ENCODE peak calls at places on chromosome 12, in nine cellular contexts. One of them, this sample, is unnamed.

GRCh38 chr12:76422878-76423438 is 74.7 kb upstream of the BBS10 start:
- DNase-seq in naive B cell: no peak
- DNase-seq in stimulated activated CD4-positive, alpha-beta T cell treated with anti-CD3 and anti-CD28 coated beads, Interleukin-1b, Interleukin-23, amount 100 ng/mL, for 1 hour: no peak
- DNase-seq in fibroblast of lung: peak
- DNase-seq in T47D: no peak
- DNase-seq in tibial artery: no peak
- DNase-seq in non-pigmented ciliary epithelial cell: peak
- DNase-seq in GM04504: no peak
- DNase-seq in BJ: no peak
- DNase-seq in this sample: peak

GRCh38 chr12:1642513-1642912 is 13.5 kb downstream of the WNT5B start:
- DNase-seq in naive B cell: no peak
- DNase-seq in stimulated activated CD4-positive, alpha-beta T cell treated with anti-CD3 and anti-CD28 coated beads, Interleukin-1b, Interleukin-23, amount 100 ng/mL, for 1 hour: no peak
- DNase-seq in fibroblast of lung: no peak
- DNase-seq in T47D: no peak
- DNase-seq in tibial artery: no peak
- DNase-seq in non-pigmented ciliary epithelial cell: no peak
- DNase-seq in GM04504: no peak
- DNase-seq in BJ: no peak
- DNase-seq in this sample: no peak

GRCh38 chr12:52403561-52403960 is 2.6 kb downstream of the KRT82 start:
- DNase-seq in naive B cell: no peak
- DNase-seq in stimulated activated CD4-positive, alpha-beta T cell treated with anti-CD3 and anti-CD28 coated beads, Interleukin-1b, Interleukin-23, amount 100 ng/mL, for 1 hour: no peak
- DNase-seq in fibroblast of lung: no peak
- DNase-seq in T47D: no peak
- DNase-seq in tibial artery: no peak
- DNase-seq in non-pigmented ciliary epithelial cell: no peak
- DNase-seq in GM04504: no peak
- DNase-seq in BJ: no peak
- DNase-seq in this sample: no peak

GRCh38 chr12:102005256-102005655 is 56.5 kb downstream of the WASHC3 start:
- DNase-seq in naive B cell: no peak
- DNase-seq in stimulated activated CD4-positive, alpha-beta T cell treated with anti-CD3 and anti-CD28 coated beads, Interleukin-1b, Interleukin-23, amount 100 ng/mL, for 1 hour: no peak
- DNase-seq in fibroblast of lung: no peak
- DNase-seq in T47D: no peak
- DNase-seq in tibial artery: no peak
- DNase-seq in non-pigmented ciliary epithelial cell: no peak
- DNase-seq in GM04504: no peak
- DNase-seq in BJ: no peak
- DNase-seq in this sample: no peak

GRCh38 chr12:16385779-16386646 is 38.6 kb downstream of the MGST1 start:
- DNase-seq in naive B cell: no peak
- DNase-seq in stimulated activated CD4-positive, alpha-beta T cell treated with anti-CD3 and anti-CD28 coated beads, Interleukin-1b, Interleukin-23, amount 100 ng/mL, for 1 hour: no peak
- DNase-seq in fibroblast of lung: peak
- DNase-seq in T47D: peak
- DNase-seq in tibial artery: no peak
- DNase-seq in non-pigmented ciliary epithelial cell: peak
- DNase-seq in GM04504: peak
- DNase-seq in BJ: peak
- DNase-seq in this sample: peak

GRCh38 chr12:118356809-118357326 is 15.8 kb downstream of the TAOK3 start:
- DNase-seq in naive B cell: no peak
- DNase-seq in stimulated activated CD4-positive, alpha-beta T cell treated with anti-CD3 and anti-CD28 coated beads, Interleukin-1b, Interleukin-23, amount 100 ng/mL, for 1 hour: no peak
- DNase-seq in fibroblast of lung: peak
- DNase-seq in T47D: no peak
- DNase-seq in tibial artery: no peak
- DNase-seq in non-pigmented ciliary epithelial cell: peak
- DNase-seq in GM04504: peak
- DNase-seq in BJ: peak
- DNase-seq in this sample: peak

GRCh38 chr12:5746020-5746419 is 199.0 kb downstream of the ANO2 start:
- DNase-seq in naive B cell: no peak
- DNase-seq in stimulated activated CD4-positive, alpha-beta T cell treated with anti-CD3 and anti-CD28 coated beads, Interleukin-1b, Interleukin-23, amount 100 ng/mL, for 1 hour: no peak
- DNase-seq in fibroblast of lung: no peak
- DNase-seq in T47D: no peak
- DNase-seq in tibial artery: no peak
- DNase-seq in non-pigmented ciliary epithelial cell: no peak
- DNase-seq in GM04504: no peak
- DNase-seq in BJ: no peak
- DNase-seq in this sample: no peak

GRCh38 chr12:55728185-55728931 is 451 bp downstream of the CD63 start:
- DNase-seq in naive B cell: no peak
- DNase-seq in stimulated activated CD4-positive, alpha-beta T cell treated with anti-CD3 and anti-CD28 coated beads, Interleukin-1b, Interleukin-23, amount 100 ng/mL, for 1 hour: no peak
- DNase-seq in fibroblast of lung: peak
- DNase-seq in T47D: no peak
- DNase-seq in tibial artery: peak
- DNase-seq in non-pigmented ciliary epithelial cell: no peak
- DNase-seq in GM04504: no peak
- DNase-seq in BJ: no peak
- DNase-seq in this sample: no peak

GRCh38 chr12:95037906-95038305 is 34.4 kb upstream of the NDUFA12 start:
- DNase-seq in naive B cell: no peak
- DNase-seq in stimulated activated CD4-positive, alpha-beta T cell treated with anti-CD3 and anti-CD28 coated beads, Interleukin-1b, Interleukin-23, amount 100 ng/mL, for 1 hour: no peak
- DNase-seq in fibroblast of lung: no peak
- DNase-seq in T47D: no peak
- DNase-seq in tibial artery: no peak
- DNase-seq in non-pigmented ciliary epithelial cell: no peak
- DNase-seq in GM04504: no peak
- DNase-seq in BJ: no peak
- DNase-seq in this sample: no peak

GRCh38 chr12:84822541-84822940 is 90.1 kb downstream of the SLC6A15 start:
- DNase-seq in naive B cell: no peak
- DNase-seq in stimulated activated CD4-positive, alpha-beta T cell treated with anti-CD3 and anti-CD28 coated beads, Interleukin-1b, Interleukin-23, amount 100 ng/mL, for 1 hour: no peak
- DNase-seq in fibroblast of lung: peak
- DNase-seq in T47D: no peak
- DNase-seq in tibial artery: no peak
- DNase-seq in non-pigmented ciliary epithelial cell: peak
- DNase-seq in GM04504: peak
- DNase-seq in BJ: peak
- DNase-seq in this sample: peak

GRCh38 chr12:52366738-52367485 is at the start of gene KRT85:
- DNase-seq in naive B cell: no peak
- DNase-seq in stimulated activated CD4-positive, alpha-beta T cell treated with anti-CD3 and anti-CD28 coated beads, Interleukin-1b, Interleukin-23, amount 100 ng/mL, for 1 hour: no peak
- DNase-seq in fibroblast of lung: no peak
- DNase-seq in T47D: no peak
- DNase-seq in tibial artery: peak
- DNase-seq in non-pigmented ciliary epithelial cell: no peak
- DNase-seq in GM04504: no peak
- DNase-seq in BJ: no peak
- DNase-seq in this sample: no peak

GRCh38 chr12:83102499-83102898 is 415.8 kb downstream of the TMTC2 start:
- DNase-seq in naive B cell: no peak
- DNase-seq in stimulated activated CD4-positive, alpha-beta T cell treated with anti-CD3 and anti-CD28 coated beads, Interleukin-1b, Interleukin-23, amount 100 ng/mL, for 1 hour: no peak
- DNase-seq in fibroblast of lung: peak
- DNase-seq in T47D: no peak
- DNase-seq in tibial artery: no peak
- DNase-seq in non-pigmented ciliary epithelial cell: peak
- DNase-seq in GM04504: no peak
- DNase-seq in BJ: no peak
- DNase-seq in this sample: no peak

GRCh38 chr12:52044284-52044983 is 6.8 kb upstream of the NR4A1 start:
- DNase-seq in naive B cell: no peak
- DNase-seq in stimulated activated CD4-positive, alpha-beta T cell treated with anti-CD3 and anti-CD28 coated beads, Interleukin-1b, Interleukin-23, amount 100 ng/mL, for 1 hour: no peak
- DNase-seq in fibroblast of lung: peak
- DNase-seq in T47D: no peak
- DNase-seq in tibial artery: peak
- DNase-seq in non-pigmented ciliary epithelial cell: no peak
- DNase-seq in GM04504: peak
- DNase-seq in BJ: peak
- DNase-seq in this sample: no peak

GRCh38 chr12:114168061-114168460 is 201.9 kb upstream of the RBM19 start:
- DNase-seq in naive B cell: no peak
- DNase-seq in stimulated activated CD4-positive, alpha-beta T cell treated with anti-CD3 and anti-CD28 coated beads, Interleukin-1b, Interleukin-23, amount 100 ng/mL, for 1 hour: no peak
- DNase-seq in fibroblast of lung: peak
- DNase-seq in T47D: no peak
- DNase-seq in tibial artery: no peak
- DNase-seq in non-pigmented ciliary epithelial cell: no peak
- DNase-seq in GM04504: no peak
- DNase-seq in BJ: peak
- DNase-seq in this sample: no peak

GRCh38 chr12:6229224-6229748 is 29.1 kb downstream of the CD9 start:
- DNase-seq in naive B cell: no peak
- DNase-seq in stimulated activated CD4-positive, alpha-beta T cell treated with anti-CD3 and anti-CD28 coated beads, Interleukin-1b, Interleukin-23, amount 100 ng/mL, for 1 hour: no peak
- DNase-seq in fibroblast of lung: peak
- DNase-seq in T47D: no peak
- DNase-seq in tibial artery: peak
- DNase-seq in non-pigmented ciliary epithelial cell: no peak
- DNase-seq in GM04504: no peak
- DNase-seq in BJ: no peak
- DNase-seq in this sample: no peak

GRCh38 chr12:113933201-113933786 is 32.8 kb downstream of the RBM19 start:
- DNase-seq in naive B cell: no peak
- DNase-seq in stimulated activated CD4-positive, alpha-beta T cell treated with anti-CD3 and anti-CD28 coated beads, Interleukin-1b, Interleukin-23, amount 100 ng/mL, for 1 hour: no peak
- DNase-seq in fibroblast of lung: peak
- DNase-seq in T47D: no peak
- DNase-seq in tibial artery: no peak
- DNase-seq in non-pigmented ciliary epithelial cell: peak
- DNase-seq in GM04504: peak
- DNase-seq in BJ: peak
- DNase-seq in this sample: peak

GRCh38 chr12:34301251-34302130 is 279.2 kb downstream of the ALG10 start:
- DNase-seq in naive B cell: no peak
- DNase-seq in stimulated activated CD4-positive, alpha-beta T cell treated with anti-CD3 and anti-CD28 coated beads, Interleukin-1b, Interleukin-23, amount 100 ng/mL, for 1 hour: no peak
- DNase-seq in fibroblast of lung: no peak
- DNase-seq in T47D: no peak
- DNase-seq in tibial artery: peak
- DNase-seq in non-pigmented ciliary epithelial cell: no peak
- DNase-seq in GM04504: no peak
- DNase-seq in BJ: no peak
- DNase-seq in this sample: no peak

GRCh38 chr12:51048601-51049369 is 658 bp downstream of the LETMD1 start:
- DNase-seq in naive B cell: no peak
- DNase-seq in stimulated activated CD4-positive, alpha-beta T cell treated with anti-CD3 and anti-CD28 coated beads, Interleukin-1b, Interleukin-23, amount 100 ng/mL, for 1 hour: no peak
- DNase-seq in fibroblast of lung: no peak
- DNase-seq in T47D: no peak
- DNase-seq in tibial artery: no peak
- DNase-seq in non-pigmented ciliary epithelial cell: no peak
- DNase-seq in GM04504: no peak
- DNase-seq in BJ: no peak
- DNase-seq in this sample: no peak

GRCh38 chr12:95767703-95768102 is 22.9 kb downstream of the NTN4 start:
- DNase-seq in naive B cell: no peak
- DNase-seq in stimulated activated CD4-positive, alpha-beta T cell treated with anti-CD3 and anti-CD28 coated beads, Interleukin-1b, Interleukin-23, amount 100 ng/mL, for 1 hour: no peak
- DNase-seq in fibroblast of lung: peak
- DNase-seq in T47D: no peak
- DNase-seq in tibial artery: no peak
- DNase-seq in non-pigmented ciliary epithelial cell: no peak
- DNase-seq in GM04504: no peak
- DNase-seq in BJ: no peak
- DNase-seq in this sample: no peak

GRCh38 chr12:123474493-123475255 is 16.7 kb downstream of the SNRNP35 start:
- DNase-seq in naive B cell: no peak
- DNase-seq in stimulated activated CD4-positive, alpha-beta T cell treated with anti-CD3 and anti-CD28 coated beads, Interleukin-1b, Interleukin-23, amount 100 ng/mL, for 1 hour: no peak
- DNase-seq in fibroblast of lung: no peak
- DNase-seq in T47D: no peak
- DNase-seq in tibial artery: no peak
- DNase-seq in non-pigmented ciliary epithelial cell: no peak
- DNase-seq in GM04504: no peak
- DNase-seq in BJ: no peak
- DNase-seq in this sample: no peak

GRCh38 chr12:28460420-28461130 is 270.3 kb downstream of the CCDC91 start:
- DNase-seq in naive B cell: peak
- DNase-seq in stimulated activated CD4-positive, alpha-beta T cell treated with anti-CD3 and anti-CD28 coated beads, Interleukin-1b, Interleukin-23, amount 100 ng/mL, for 1 hour: no peak
- DNase-seq in fibroblast of lung: no peak
- DNase-seq in T47D: no peak
- DNase-seq in tibial artery: no peak
- DNase-seq in non-pigmented ciliary epithelial cell: no peak
- DNase-seq in GM04504: no peak
- DNase-seq in BJ: no peak
- DNase-seq in this sample: no peak

GRCh38 chr12:27973487-27973890 is 956 bp upstream of the PTHLH start:
- DNase-seq in naive B cell: no peak
- DNase-seq in stimulated activated CD4-positive, alpha-beta T cell treated with anti-CD3 and anti-CD28 coated beads, Interleukin-1b, Interleukin-23, amount 100 ng/mL, for 1 hour: no peak
- DNase-seq in fibroblast of lung: peak
- DNase-seq in T47D: no peak
- DNase-seq in tibial artery: no peak
- DNase-seq in non-pigmented ciliary epithelial cell: no peak
- DNase-seq in GM04504: no peak
- DNase-seq in BJ: no peak
- DNase-seq in this sample: no peak

GRCh38 chr12:89080797-89081470 is 271.4 kb downstream of the DUSP6 start:
- DNase-seq in naive B cell: no peak
- DNase-seq in stimulated activated CD4-positive, alpha-beta T cell treated with anti-CD3 and anti-CD28 coated beads, Interleukin-1b, Interleukin-23, amount 100 ng/mL, for 1 hour: no peak
- DNase-seq in fibroblast of lung: peak
- DNase-seq in T47D: no peak
- DNase-seq in tibial artery: no peak
- DNase-seq in non-pigmented ciliary epithelial cell: no peak
- DNase-seq in GM04504: no peak
- DNase-seq in BJ: no peak
- DNase-seq in this sample: no peak